ENCODE peak calls at places on chromosomes 4 and X, in five cellular contexts. One of them, this sample, is unnamed.

GRCh38 chr4:120830204-120830603 is 92.3 kb downstream of the PRDM5 start:
- DNase-seq in smooth muscle cell of the brain vasculature: no peak
- DNase-seq in NCI-H1105 treated with DMSO at 0.1 percent for 48 hours: no peak
- DNase-seq in naive B cell: no peak
- DNase-seq in GM23248: no peak
- DNase-seq in this sample: no peak

GRCh38 chrX:123173833-123174232 is 10.2 kb upstream of the GRIA3 start:
- DNase-seq in GM23248: no peak
- DNase-seq in NCI-H1105 treated with DMSO at 0.1 percent for 48 hours: no peak
- DNase-seq in smooth muscle cell of the brain vasculature: no peak
- DNase-seq in naive B cell: no peak
- DNase-seq in this sample: no peak

GRCh38 chr4:4395849-4396627 is 9.1 kb downstream of the NSG1 start:
- DNase-seq in naive B cell: peak
- DNase-seq in smooth muscle cell of the brain vasculature: no peak
- DNase-seq in NCI-H1105 treated with DMSO at 0.1 percent for 48 hours: peak
- DNase-seq in GM23248: peak
- DNase-seq in this sample: no peak

GRCh38 chr4:47858012-47858411 is 20.1 kb upstream of the CORIN start:
- DNase-seq in smooth muscle cell of the brain vasculature: no peak
- DNase-seq in GM23248: no peak
- DNase-seq in NCI-H1105 treated with DMSO at 0.1 percent for 48 hours: no peak
- DNase-seq in naive B cell: no peak
- DNase-seq in this sample: no peak

GRCh38 chrX:75522565-75523411 is at the start of gene ZDHHC15:
- DNase-seq in NCI-H1105 treated with DMSO at 0.1 percent for 48 hours: peak
- DNase-seq in smooth muscle cell of the brain vasculature: no peak
- DNase-seq in GM23248: peak
- DNase-seq in naive B cell: no peak
- DNase-seq in this sample: no peak

GRCh38 chr4:20984011-20984836 is 284.0 kb downstream of the PACRGL start:
- DNase-seq in GM23248: no peak
- DNase-seq in smooth muscle cell of the brain vasculature: no peak
- DNase-seq in NCI-H1105 treated with DMSO at 0.1 percent for 48 hours: peak
- DNase-seq in naive B cell: no peak
- DNase-seq in this sample: no peak

GRCh38 chr4:76307670-76308014 is 1.1 kb downstream of the STBD1 start:
- DNase-seq in naive B cell: no peak
- DNase-seq in smooth muscle cell of the brain vasculature: no peak
- DNase-seq in GM23248: peak
- DNase-seq in NCI-H1105 treated with DMSO at 0.1 percent for 48 hours: no peak
- DNase-seq in this sample: no peak

GRCh38 chr4:5964030-5964429 is 54.2 kb downstream of the C4orf50 start:
- DNase-seq in NCI-H1105 treated with DMSO at 0.1 percent for 48 hours: no peak
- DNase-seq in naive B cell: no peak
- DNase-seq in smooth muscle cell of the brain vasculature: no peak
- DNase-seq in GM23248: no peak
- DNase-seq in this sample: no peak

GRCh38 chr4:114642173-114642780 is 43.7 kb downstream of the UGT8 start:
- DNase-seq in NCI-H1105 treated with DMSO at 0.1 percent for 48 hours: no peak
- DNase-seq in naive B cell: no peak
- DNase-seq in smooth muscle cell of the brain vasculature: no peak
- DNase-seq in GM23248: no peak
- DNase-seq in this sample: no peak